ENCODE peak calls at places on chromosomes 5 and 9, in six cellular contexts. B is HCT116, N is OCI-LY7, E is neural progenitor cell, H is GM12878, D is MM.1S. Z is an unnamed sample.

GRCh38 chr9:92035687-92036410 is 79.4 kb downstream of the SPTLC1 start:
- DNase-seq in D (no peak), H (no peak), E (no peak), N (no peak), B (no peak), Z (peak; percentile 56)

GRCh38 chr5:13250450-13251291 is 693.8 kb downstream of the DNAH5 start:
- DNase-seq in E (peak; percentile 50), H (no peak), D (peak; percentile 46), B (no peak), N (peak; percentile 23), Z (peak; percentile 9)

GRCh38 chr5:168985454-168985853 is 315.5 kb downstream of the SLIT3 start:
- DNase-seq in B (no peak), E (no peak), H (no peak), N (no peak), D (no peak), Z (no peak)

GRCh38 chr9:106575903-106576755 is 286.8 kb upstream of the ZNF462 start:
- DNase-seq in D (no peak), N (no peak), H (no peak), B (no peak), E (peak; percentile 84), Z (no peak)

GRCh38 chr5:82405618-82406199 is 127.6 kb upstream of the RPS23 start:
- DNase-seq in D (no peak), E (no peak), B (no peak), N (no peak), H (no peak), Z (no peak)

GRCh38 chr5:130773813-130774212 is 391.2 kb downstream of the HINT1 start:
- DNase-seq in H (no peak), N (no peak), B (peak; percentile 83), E (no peak), D (no peak), Z (peak; percentile 44)

GRCh38 chr5:96140084-96140483 is 178.4 kb upstream of the ELL2 start:
- DNase-seq in B (no peak), N (no peak), H (no peak), E (no peak), D (no peak), Z (no peak)

GRCh38 chr5:125120012-125120411 is 373.6 kb upstream of the ZNF608 start:
- DNase-seq in D (no peak), E (no peak), B (no peak), H (no peak), N (no peak), Z (no peak)

GRCh38 chr5:75510836-75511434 is 494 bp downstream of the CERT1 start:
- DNase-seq in E (peak; percentile 76), D (peak; percentile 16), B (no peak), N (peak; percentile 42), H (no peak), Z (peak; percentile 86)

GRCh38 chr9:98922721-98923435 is 20.8 kb upstream of the COL15A1 start:
- DNase-seq in B (no peak), E (no peak), D (peak; percentile 48), N (no peak), H (no peak), Z (no peak)

GRCh38 chr9:19431361-19432171 is 22.8 kb downstream of the ACER2 start:
- DNase-seq in D (no peak), N (no peak), E (no peak), H (no peak), B (no peak), Z (no peak)

GRCh38 chr5:57172466-57172961 is 1.3 kb upstream of the GPBP1 start:
- DNase-seq in D (peak; percentile 25), E (peak; percentile 36), N (peak; percentile 56), H (no peak), B (no peak), Z (peak; percentile 16)

GRCh38 chr5:166363071-166363470 is 1928.4 kb upstream of the WWC1 start:
- DNase-seq in E (no peak), B (no peak), H (no peak), N (no peak), D (no peak), Z (no peak)

GRCh38 chr5:64333891-64334290 is 168.2 kb downstream of the RNF180 start:
- DNase-seq in N (no peak), H (no peak), D (no peak), B (no peak), E (peak; percentile 73), Z (no peak)

GRCh38 chr5:147509710-147510651 is at the start of gene DPYSL3:
- DNase-seq in B (peak; percentile 15), D (no peak), H (no peak), E (peak; percentile 93), N (no peak), Z (peak; percentile 87)

GRCh38 chr5:90909091-90909503 is 350.5 kb downstream of the ADGRV1 start:
- DNase-seq in E (no peak), H (no peak), B (no peak), D (no peak), N (no peak), Z (no peak)
- H3K27ac ChIP-seq in E (no peak overlapping the region), H (no peak overlapping the region), B (no peak overlapping the region), D (no peak overlapping the region), N (no peak overlapping the region), Z (no peak overlapping the region)

DNA sequence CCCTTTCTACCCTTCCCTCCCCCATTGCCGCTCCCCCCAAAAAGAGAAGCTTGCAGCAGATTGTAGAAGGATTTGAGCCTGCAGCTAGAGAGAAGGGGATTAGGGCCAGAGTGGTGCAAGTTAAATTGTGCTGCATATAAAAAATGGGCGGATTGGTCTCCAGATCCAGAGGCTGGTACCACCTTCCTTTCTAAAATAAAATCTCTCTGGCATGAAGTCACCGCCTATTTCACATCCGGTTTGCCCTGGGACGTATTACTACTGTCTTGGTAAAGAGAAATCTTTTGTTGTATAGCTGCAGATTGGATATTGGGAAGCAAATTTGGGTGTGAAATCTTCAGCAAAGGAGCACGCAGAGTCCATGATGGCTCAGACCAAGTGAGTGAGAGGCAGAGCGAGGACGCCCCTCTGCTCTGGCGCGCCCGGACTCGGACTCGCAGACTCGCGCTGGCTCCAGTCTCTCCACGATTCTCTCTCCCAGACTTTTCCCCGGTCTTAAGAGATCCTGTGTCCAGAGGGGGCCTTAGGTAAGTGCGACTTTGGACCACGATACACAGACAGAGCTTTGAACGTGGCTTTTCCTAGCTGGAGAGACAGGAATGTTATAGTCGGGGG is at the start of gene GABRA1:
- DNase-seq in E (peak; percentile 73), H (no peak), D (no peak), N (no peak), B (no peak), Z (peak; percentile 48)
- H2AFZ ChIP-seq in E (no peak within 1 kb of the TSS), H (no peak within 1 kb of the TSS), D (no peak within 1 kb of the TSS), N (no peak within 1 kb of the TSS), B (no peak within 1 kb of the TSS), Z (peak within 1 kb of the TSS; percentile 66)

GRCh38 chr5:156119692-156120091 is 207.3 kb upstream of the SGCD start:
- DNase-seq in B (no peak), E (no peak), D (no peak), H (no peak), N (no peak), Z (no peak)

GRCh38 chr5:156124713-156125112 is 202.3 kb upstream of the SGCD start:
- DNase-seq in B (no peak), H (no peak), N (no peak), E (no peak), D (no peak), Z (no peak)

GRCh38 chr5:156120777-156121176 is 206.2 kb upstream of the SGCD start:
- DNase-seq in N (no peak), D (no peak), B (no peak), E (no peak), H (no peak), Z (peak; percentile 5)

GRCh38 chr5:156121234-156121633 is 205.7 kb upstream of the SGCD start:
- DNase-seq in D (no peak), B (no peak), E (no peak), H (no peak), N (no peak), Z (no peak)

DNA sequence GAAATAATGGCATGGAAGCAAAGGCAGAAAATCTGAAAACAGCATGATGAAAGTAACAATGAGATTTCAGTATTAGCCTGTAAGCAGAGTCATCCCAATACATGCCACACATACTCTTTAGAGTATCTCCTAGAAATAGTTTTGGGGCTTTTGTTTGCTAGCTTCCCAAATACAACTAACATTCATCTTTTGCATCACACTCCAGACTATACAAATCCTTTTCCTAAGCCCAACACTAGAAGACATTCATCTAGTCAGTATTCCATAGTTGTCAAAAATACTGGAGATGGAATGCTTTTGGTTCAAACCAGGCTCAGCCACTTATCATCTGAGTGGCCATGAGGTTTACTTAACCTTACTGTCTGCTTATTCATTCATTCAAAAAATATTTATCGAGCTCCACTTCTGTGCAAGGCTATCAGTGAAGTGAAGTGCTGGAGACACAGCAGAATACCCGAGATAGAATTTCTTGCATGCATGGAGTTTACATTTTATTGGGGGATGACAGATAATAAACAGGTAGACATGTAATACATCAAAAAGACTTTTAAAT is 205.1 kb upstream of the SGCD start:
- DNase-seq in H (no peak), B (no peak), N (no peak), D (no peak), E (no peak), Z (no peak)
- H3K27ac ChIP-seq in H (no peak overlapping the region), B (no peak overlapping the region), N (no peak overlapping the region), D (no peak overlapping the region), E (no peak overlapping the region), Z (no peak overlapping the region)

GRCh38 chr9:131965101-131965500 is 114.6 kb downstream of the MED27 start:
- DNase-seq in N (no peak), B (no peak), D (no peak), E (peak; percentile 23), H (no peak), Z (no peak)
- H2AFZ ChIP-seq in N (no peak overlapping the region), B (no peak overlapping the region), D (no peak overlapping the region), E (no peak overlapping the region), H (no peak overlapping the region), Z (no peak overlapping the region)

GRCh38 chr5:1801954-1802295 is 718 bp downstream of the NDUFS6 start:
- DNase-seq in N (peak; percentile 34), B (no peak), D (peak; percentile 35), E (peak; percentile 51), H (no peak), Z (peak; percentile 37)
- H3K27ac ChIP-seq in N (peak overlapping the region; percentile 79), B (peak overlapping the region; percentile 96), D (peak overlapping the region; percentile 74), E (no peak overlapping the region), H (peak overlapping the region; percentile 78), Z (peak overlapping the region; percentile 83)

GRCh38 chr5:139903805-139904565 is 108.4 kb downstream of the PSD2 start:
- DNase-seq in D (no peak), N (no peak), E (peak; percentile 84), H (no peak), B (no peak), Z (peak; percentile 61)
- H2AFZ ChIP-seq in D (no peak overlapping the region), N (no peak overlapping the region), E (peak overlapping the region; percentile 89), H (peak overlapping the region; percentile 17), B (no peak overlapping the region), Z (peak overlapping the region; percentile 63)

GRCh38 chr5:74067748-74068541 is 441.9 kb downstream of the ARHGEF28 start:
- DNase-seq in D (no peak), B (peak; percentile 8), H (no peak), N (no peak), E (no peak), Z (no peak)
- H3K27ac ChIP-seq in D (no peak overlapping the region), B (no peak overlapping the region), H (no peak overlapping the region), N (no peak overlapping the region), E (no peak overlapping the region), Z (no peak overlapping the region)

GRCh38 chr5:6434737-6435136 is 13.9 kb upstream of the UBE2QL1 start:
- DNase-seq in D (peak; percentile 4), E (no peak), N (no peak), B (no peak), H (no peak), Z (no peak)
- H2AFZ ChIP-seq in D (no peak overlapping the region), E (no peak overlapping the region), N (no peak overlapping the region), B (no peak overlapping the region), H (no peak overlapping the region), Z (no peak overlapping the region)

GRCh38 chr9:128148509-128149000 is 698 bp upstream of the LCN2 start:
- DNase-seq in H (no peak), B (no peak), E (no peak), N (no peak), D (no peak), Z (no peak)
- H3K27ac ChIP-seq in H (no peak overlapping the region), B (peak overlapping the region; percentile 33), E (no peak overlapping the region), N (no peak overlapping the region), D (no peak overlapping the region), Z (no peak overlapping the region)

Z was measured in hepatocyte.